ENCODE peak calls at places on chromosomes 12 and 14, in eight cellular contexts. O is glomerular endothelial cell; I is neuronal stem cell; R is cardiac fibroblast; S is CD8-positive, alpha-beta memory T cell; Q is putamen; Z is lung microvascular endothelial cell; T is activated CD8-positive, alpha-beta memory T cell treated with anti-CD3 and anti-CD28 coated beads, Interleukin-2, amount 50 U/mL, for 48 hours. C is an unnamed sample.

GRCh38 chr12:57864811-57865751 is 18.6 kb upstream of the CTDSP2 start:
- DNase-seq in S (peak; percentile 22), I (no peak), T (peak; percentile 74), Q (no peak), Z (peak; percentile 46), O (no peak), R (peak; percentile 93), C (no peak)

GRCh38 chr14:55430024-55430690 is 10.3 kb downstream of the TBPL2 start:
- DNase-seq in O (no peak), Q (no peak), T (no peak), S (no peak), I (no peak), R (peak; percentile 83), Z (peak; percentile 88), C (peak; percentile 27)

GRCh38 chr12:2372735-2373134 is 319.9 kb downstream of the CACNA1C start:
- DNase-seq in O (no peak), T (no peak), Q (no peak), R (no peak), I (no peak), Z (no peak), S (no peak), C (no peak)

GRCh38 chr12:132176358-132176919 is 32.2 kb downstream of the NOC4L start:
- DNase-seq in O (no peak), T (no peak), R (no peak), Z (no peak), Q (no peak), I (no peak), S (no peak), C (no peak)

GRCh38 chr14:71371711-71372396 is 464.6 kb downstream of the PCNX1 start:
- DNase-seq in O (peak; percentile 63), Q (no peak), Z (peak; percentile 62), T (no peak), I (no peak), R (peak; percentile 51), S (no peak), C (no peak)

GRCh38 chr14:95340201-95340697 is 20.5 kb upstream of the CLMN start:
- DNase-seq in Q (no peak), Z (no peak), O (no peak), S (no peak), I (no peak), R (no peak), T (no peak), C (no peak)

GRCh38 chr14:36997843-36998242 is 174.6 kb downstream of the SLC25A21 start:
- DNase-seq in I (no peak), S (no peak), Q (no peak), Z (no peak), R (no peak), T (no peak), O (no peak), C (no peak)

GRCh38 chr12:49827351-49828099 is 688 bp downstream of the NCKAP5L start:
- DNase-seq in R (peak; percentile 77), O (no peak), S (peak; percentile 17), I (peak; percentile 66), Z (peak; percentile 64), Q (peak; percentile 74), T (peak; percentile 73), C (peak; percentile 21)

GRCh38 chr12:43238281-43238680 is 313.7 kb downstream of the ADAMTS20 start:
- DNase-seq in Z (peak; percentile 29), S (no peak), Q (no peak), R (peak; percentile 2), O (peak; percentile 92), I (no peak), T (no peak), C (no peak)

GRCh38 chr14:69711471-69712216 is 55.3 kb upstream of the SRSF5 start:
- DNase-seq in S (no peak), Z (no peak), O (no peak), Q (no peak), I (no peak), T (no peak), R (no peak), C (no peak)

C was measured in GDM1.